ENCODE peak calls at places on chromosome 3, in four cellular contexts. One of them, this sample, is unnamed.

GRCh38 chr3:16817201-16817600 is 67.6 kb upstream of the PLCL2 start:
- DNase-seq in transverse colon: no peak
- DNase-seq in GM06990: no peak
- DNase-seq in astrocyte of the spinal cord: no peak
- DNase-seq in this sample: no peak

GRCh38 chr3:168336276-168336675 is 240.6 kb upstream of the GOLIM4 start:
- DNase-seq in transverse colon: no peak
- DNase-seq in astrocyte of the spinal cord: no peak
- DNase-seq in GM06990: no peak
- DNase-seq in this sample: no peak

GRCh38 chr3:162764672-162765071 is 1268.1 kb downstream of the OTOL1 start:
- DNase-seq in GM06990: no peak
- DNase-seq in astrocyte of the spinal cord: no peak
- DNase-seq in transverse colon: no peak
- DNase-seq in this sample: peak; percentile 19

GRCh38 chr3:134366928-134367352 is 7.3 kb downstream of the AMOTL2 start:
- DNase-seq in astrocyte of the spinal cord: no peak
- DNase-seq in GM06990: no peak
- DNase-seq in transverse colon: no peak
- DNase-seq in this sample: peak; percentile 64

GRCh38 chr3:73094127-73094526 is 32.7 kb downstream of the EBLN2 start:
- DNase-seq in astrocyte of the spinal cord: no peak
- DNase-seq in GM06990: no peak
- DNase-seq in transverse colon: no peak
- DNase-seq in this sample: peak; percentile 39

GRCh38 chr3:22308866-22309265 is 557.9 kb upstream of the ZNF385D start:
- DNase-seq in astrocyte of the spinal cord: no peak
- DNase-seq in GM06990: no peak
- DNase-seq in transverse colon: no peak
- DNase-seq in this sample: no peak

GRCh38 chr3:131299836-131300235 is 81.7 kb upstream of the NUDT16 start:
- DNase-seq in GM06990: no peak
- DNase-seq in astrocyte of the spinal cord: no peak
- DNase-seq in transverse colon: no peak
- DNase-seq in this sample: no peak

GRCh38 chr3:67389176-67389575 is 265.2 kb downstream of the SUCLG2 start:
- DNase-seq in astrocyte of the spinal cord: no peak
- DNase-seq in GM06990: peak; percentile 16
- DNase-seq in transverse colon: no peak
- DNase-seq in this sample: no peak

GRCh38 chr3:40915346-40915865 is 283.9 kb upstream of the CTNNB1 start:
- DNase-seq in astrocyte of the spinal cord: no peak
- DNase-seq in transverse colon: no peak
- DNase-seq in GM06990: no peak
- DNase-seq in this sample: no peak

GRCh38 chr3:73086071-73086494 is 24.6 kb downstream of the EBLN2 start:
- DNase-seq in GM06990: no peak
- DNase-seq in transverse colon: peak; percentile 42
- DNase-seq in astrocyte of the spinal cord: peak; percentile 35
- DNase-seq in this sample: peak; percentile 78

GRCh38 chr3:139113231-139113749 is 68.6 kb upstream of the PRR23C start:
- DNase-seq in GM06990: no peak
- DNase-seq in transverse colon: no peak
- DNase-seq in astrocyte of the spinal cord: no peak
- DNase-seq in this sample: peak; percentile 52

GRCh38 chr3:190094201-190094718 is 26.4 kb downstream of the P3H2 start:
- DNase-seq in astrocyte of the spinal cord: peak; percentile 74
- DNase-seq in transverse colon: no peak
- DNase-seq in GM06990: no peak
- DNase-seq in this sample: peak; percentile 54

GRCh38 chr3:102016417-102016816 is 167.1 kb downstream of the NFKBIZ start:
- DNase-seq in astrocyte of the spinal cord: no peak
- DNase-seq in GM06990: no peak
- DNase-seq in transverse colon: no peak
- DNase-seq in this sample: no peak

GRCh38 chr3:193190387-193190786 is 50.6 kb upstream of the PLAAT1 start:
- DNase-seq in astrocyte of the spinal cord: peak; percentile 21
- DNase-seq in transverse colon: no peak
- DNase-seq in GM06990: no peak
- DNase-seq in this sample: no peak

GRCh38 chr3:69806735-69807438 is 67.6 kb downstream of the MITF start:
- DNase-seq in transverse colon: no peak
- DNase-seq in astrocyte of the spinal cord: peak; percentile 74
- DNase-seq in GM06990: no peak
- DNase-seq in this sample: peak; percentile 47

GRCh38 chr3:30894521-30895289 is at the start of gene GADL1:
- DNase-seq in transverse colon: no peak
- DNase-seq in astrocyte of the spinal cord: peak; percentile 15
- DNase-seq in GM06990: peak; percentile 6
- DNase-seq in this sample: peak; percentile 12

GRCh38 chr3:30886888-30887287 is 7.6 kb downstream of the GADL1 start:
- DNase-seq in GM06990: no peak
- DNase-seq in transverse colon: no peak
- DNase-seq in astrocyte of the spinal cord: no peak
- DNase-seq in this sample: no peak

GRCh38 chr3:30895329-30895728 is 868 bp upstream of the GADL1 start:
- DNase-seq in transverse colon: no peak
- DNase-seq in astrocyte of the spinal cord: no peak
- DNase-seq in GM06990: no peak
- DNase-seq in this sample: no peak

GRCh38 chr3:30893678-30894325 is 659 bp downstream of the GADL1 start:
- DNase-seq in astrocyte of the spinal cord: no peak
- DNase-seq in transverse colon: no peak
- DNase-seq in GM06990: no peak
- DNase-seq in this sample: no peak

DNA sequence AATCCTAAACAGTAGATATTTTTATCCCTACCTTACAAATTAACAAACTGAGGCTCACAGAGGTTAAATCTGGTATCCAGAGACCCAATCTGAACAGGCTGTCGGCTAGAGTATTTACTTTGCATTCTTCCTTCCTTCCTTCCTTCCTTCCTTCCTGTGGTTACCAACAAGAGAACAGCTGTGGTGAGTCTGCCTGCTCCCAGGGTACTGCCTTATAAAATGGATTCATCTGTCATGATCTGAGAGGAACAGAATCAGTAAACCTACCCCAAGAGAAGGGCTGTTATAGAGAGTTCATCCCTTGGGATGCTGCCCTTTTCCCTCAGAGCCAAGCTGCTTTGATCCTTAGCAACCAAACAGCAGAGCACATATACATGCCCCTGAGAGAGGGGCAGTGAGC is 3.6 kb downstream of the GADL1 start:
- DNase-seq in astrocyte of the spinal cord: no peak
- DNase-seq in transverse colon: no peak
- DNase-seq in GM06990: no peak
- DNase-seq in this sample: no peak
- H3K4me3 ChIP-seq in astrocyte of the spinal cord: no peak overlapping the region
- H3K4me3 ChIP-seq in transverse colon: no peak overlapping the region
- H3K4me3 ChIP-seq in GM06990: no peak overlapping the region
- H3K4me3 ChIP-seq in this sample: no peak overlapping the region

GRCh38 chr3:1251282-1252060 is 158.6 kb downstream of the CNTN6 start:
- DNase-seq in astrocyte of the spinal cord: peak; percentile 32
- DNase-seq in GM06990: no peak
- DNase-seq in transverse colon: no peak
- DNase-seq in this sample: no peak
- TF ChIP-seq CTCF in astrocyte of the spinal cord: peak; percentile 4
- TF ChIP-seq CTCF in GM06990: no peak
- TF ChIP-seq CTCF in transverse colon: no peak
- TF ChIP-seq CTCF in this sample: peak; percentile 7

GRCh38 chr3:127699098-127699945 is 26.6 kb downstream of the ABTB1 start:
- DNase-seq in GM06990: no peak
- DNase-seq in transverse colon: no peak
- DNase-seq in astrocyte of the spinal cord: peak; percentile 80
- DNase-seq in this sample: peak; percentile 50

GRCh38 chr3:127700406-127700805 is 27.7 kb downstream of the ABTB1 start:
- DNase-seq in GM06990: no peak
- DNase-seq in transverse colon: no peak
- DNase-seq in astrocyte of the spinal cord: no peak
- DNase-seq in this sample: no peak

GRCh38 chr3:127699946-127700300 is 27.2 kb downstream of the ABTB1 start:
- DNase-seq in GM06990: no peak
- DNase-seq in astrocyte of the spinal cord: no peak
- DNase-seq in transverse colon: no peak
- DNase-seq in this sample: no peak

GRCh38 chr3:127698264-127699097 is 25.7 kb downstream of the ABTB1 start:
- DNase-seq in GM06990: no peak
- DNase-seq in astrocyte of the spinal cord: peak; percentile 36
- DNase-seq in transverse colon: no peak
- DNase-seq in this sample: no peak

GRCh38 chr3:127697531-127698240 is 24.9 kb downstream of the ABTB1 start:
- DNase-seq in transverse colon: peak; percentile 62
- DNase-seq in GM06990: no peak
- DNase-seq in astrocyte of the spinal cord: peak; percentile 90
- DNase-seq in this sample: peak; percentile 90
- H3K4me3 ChIP-seq in transverse colon: no peak overlapping the region
- H3K4me3 ChIP-seq in GM06990: no peak overlapping the region
- H3K4me3 ChIP-seq in astrocyte of the spinal cord: no peak overlapping the region
- H3K4me3 ChIP-seq in this sample: no peak overlapping the region

GRCh38 chr3:98343647-98344507 is 9.8 kb upstream of the OR5K4 start:
- DNase-seq in astrocyte of the spinal cord: peak; percentile 5
- DNase-seq in GM06990: no peak
- DNase-seq in transverse colon: peak; percentile 9
- DNase-seq in this sample: no peak
- TF ChIP-seq CTCF in astrocyte of the spinal cord: peak; percentile 55
- TF ChIP-seq CTCF in GM06990: peak; percentile 85
- TF ChIP-seq CTCF in transverse colon: peak; percentile 35
- TF ChIP-seq CTCF in this sample: peak; percentile 52

DNA sequence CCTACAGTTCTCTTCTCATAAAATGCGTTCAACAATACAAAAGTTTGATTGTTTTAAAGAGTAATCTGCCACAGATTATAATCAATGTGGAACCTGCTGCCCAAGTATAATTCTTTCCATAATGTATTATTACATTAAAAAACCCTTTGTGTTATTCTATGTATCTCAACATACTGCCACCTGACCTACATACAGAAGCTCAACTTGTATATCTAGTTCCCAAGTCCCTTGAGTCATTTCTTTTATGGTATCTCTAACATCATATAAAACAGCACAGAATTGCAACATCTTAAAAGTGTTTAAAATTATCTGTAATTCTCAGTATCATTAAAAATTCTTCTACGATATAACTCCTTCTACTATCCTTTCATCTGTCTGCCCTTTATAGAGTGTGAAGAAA is 70.3 kb downstream of the TBL1XR1 start:
- DNase-seq in GM06990: no peak
- DNase-seq in transverse colon: no peak
- DNase-seq in astrocyte of the spinal cord: no peak
- DNase-seq in this sample: no peak
- H3K4me3 ChIP-seq in GM06990: no peak overlapping the region
- H3K4me3 ChIP-seq in transverse colon: no peak overlapping the region
- H3K4me3 ChIP-seq in astrocyte of the spinal cord: no peak overlapping the region
- H3K4me3 ChIP-seq in this sample: no peak overlapping the region

DNA sequence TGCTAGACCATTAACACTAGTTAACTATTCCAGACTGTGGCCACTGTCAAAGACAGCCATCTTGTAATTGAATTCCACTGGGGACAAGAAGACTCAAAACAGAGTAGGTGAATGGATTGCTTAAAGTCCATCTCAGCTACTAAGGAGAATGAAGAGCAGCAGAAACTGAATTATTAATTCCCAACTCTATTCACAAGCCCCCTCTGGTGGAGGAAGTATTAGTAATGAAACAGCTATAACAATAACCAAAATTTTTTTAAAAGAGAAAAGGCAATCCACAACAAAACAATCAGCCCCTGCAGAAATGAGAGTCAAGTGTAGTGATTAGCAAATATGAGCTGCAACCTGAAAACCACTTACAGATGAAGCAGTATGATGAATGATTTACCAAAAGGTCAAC is 302.8 kb downstream of the FHIT start:
- DNase-seq in astrocyte of the spinal cord: peak; percentile 34
- DNase-seq in GM06990: no peak
- DNase-seq in transverse colon: no peak
- DNase-seq in this sample: no peak
- TF ChIP-seq CTCF in astrocyte of the spinal cord: peak; percentile 41
- TF ChIP-seq CTCF in GM06990: no peak
- TF ChIP-seq CTCF in transverse colon: no peak
- TF ChIP-seq CTCF in this sample: peak; percentile 35

GRCh38 chr3:194276768-194277546 is 74.2 kb downstream of the CPN2 start:
- DNase-seq in transverse colon: peak; percentile 11
- DNase-seq in astrocyte of the spinal cord: peak; percentile 55
- DNase-seq in GM06990: no peak
- DNase-seq in this sample: peak; percentile 50

GRCh38 chr3:194277547-194278091 is 73.5 kb downstream of the CPN2 start:
- DNase-seq in astrocyte of the spinal cord: peak; percentile 75
- DNase-seq in GM06990: no peak
- DNase-seq in transverse colon: peak; percentile 21
- DNase-seq in this sample: no peak

GRCh38 chr3:194274424-194275085 is 76.6 kb downstream of the CPN2 start:
- DNase-seq in transverse colon: no peak
- DNase-seq in astrocyte of the spinal cord: no peak
- DNase-seq in GM06990: no peak
- DNase-seq in this sample: no peak

GRCh38 chr3:194275231-194275671 is 75.9 kb downstream of the CPN2 start:
- DNase-seq in transverse colon: no peak
- DNase-seq in astrocyte of the spinal cord: no peak
- DNase-seq in GM06990: no peak
- DNase-seq in this sample: no peak

GRCh38 chr3:194275721-194276120 is 75.4 kb downstream of the CPN2 start:
- DNase-seq in transverse colon: no peak
- DNase-seq in GM06990: no peak
- DNase-seq in astrocyte of the spinal cord: no peak
- DNase-seq in this sample: no peak
- H3K4me3 ChIP-seq in transverse colon: no peak overlapping the region
- H3K4me3 ChIP-seq in GM06990: no peak overlapping the region
- H3K4me3 ChIP-seq in astrocyte of the spinal cord: no peak overlapping the region
- H3K4me3 ChIP-seq in this sample: no peak overlapping the region